ENCODE peak calls at places on chromosomes 11 and 22, in seven cellular contexts. B is thoracic aorta, Q is AG09309, K is glutamatergic neuron, C is endothelial cell of umbilical vein, U is cardiac muscle cell, H is WTC11. F is an unnamed sample.

GRCh38 chr11:96014234-96014633 is 90.3 kb upstream of the MTMR2 start:
- DNase-seq in B (no peak), Q (no peak), K (no peak), C (no peak), U (no peak), H (no peak), F (no peak)

GRCh38 chr11:11964774-11965150 is 43.7 kb downstream of the DKK3 start:
- DNase-seq in B (no peak), Q (no peak), K (no peak), C (no peak), U (no peak), H (no peak), F (no peak)

GRCh38 chr22:39527481-39527961 is 5.0 kb downstream of the RPS19BP1 start:
- DNase-seq in B (no peak), Q (no peak), K (no peak), C (no peak), U (no peak), H (no peak), F (no peak)

GRCh38 chr11:117627259-117627658 is 169.8 kb downstream of the DSCAML1 start:
- DNase-seq in B (no peak), Q (no peak), K (peak), C (no peak), U (no peak), H (no peak), F (no peak)

GRCh38 chr11:86570020-86570419 is 102.4 kb downstream of the ME3 start:
- DNase-seq in B (no peak), Q (no peak), K (no peak), C (peak), U (peak), H (no peak), F (no peak)

GRCh38 chr11:128424867-128425285 is 162.5 kb downstream of the ETS1 start:
- DNase-seq in B (no peak), Q (no peak), K (no peak), C (no peak), U (peak), H (no peak), F (no peak)

GRCh38 chr22:17237031-17237668 is 17.9 kb upstream of the ADA2 start:
- DNase-seq in B (no peak), Q (no peak), K (no peak), C (no peak), U (no peak), H (no peak), F (no peak)

GRCh38 chr22:25629613-25630012 is 65.1 kb downstream of the GRK3 start:
- DNase-seq in B (no peak), Q (no peak), K (no peak), C (no peak), U (no peak), H (no peak), F (no peak)

GRCh38 chr11:135069884-135070283 is 657.8 kb upstream of the B3GAT1 start:
- DNase-seq in B (no peak), Q (no peak), K (no peak), C (no peak), U (no peak), H (no peak), F (no peak)

GRCh38 chr11:109123811-109124787 is 297.9 kb upstream of the C11orf87 start:
- DNase-seq in B (no peak), Q (peak), K (no peak), C (no peak), U (peak), H (peak), F (no peak)

GRCh38 chr11:106917973-106918372 is 100.3 kb downstream of the GUCY1A2 start:
- DNase-seq in B (no peak), Q (no peak), K (peak), C (no peak), U (peak), H (peak), F (no peak)

GRCh38 chr11:3994030-3994640 is 100.5 kb upstream of the RRM1 start:
- DNase-seq in B (no peak), Q (no peak), K (no peak), C (peak), U (no peak), H (no peak), F (no peak)

GRCh38 chr11:126419801-126420729 is 64.6 kb downstream of the ST3GAL4 start:
- DNase-seq in B (no peak), Q (no peak), K (no peak), C (peak), U (no peak), H (no peak), F (no peak)

GRCh38 chr11:115848614-115849013 is 344.4 kb upstream of the CADM1 start:
- DNase-seq in B (no peak), Q (peak), K (no peak), C (no peak), U (no peak), H (no peak), F (no peak)

GRCh38 chr11:27031754-27032153 is 8.9 kb upstream of the BBOX1 start:
- DNase-seq in B (no peak), Q (no peak), K (no peak), C (no peak), U (no peak), H (no peak), F (no peak)

GRCh38 chr11:17073370-17074027 is 4.0 kb downstream of the RPS13 start:
- DNase-seq in B (no peak), Q (no peak), K (no peak), C (no peak), U (no peak), H (no peak), F (no peak)

GRCh38 chr11:77082838-77083552 is 16.2 kb downstream of the CAPN5 start:
- DNase-seq in B (no peak), Q (no peak), K (peak), C (peak), U (no peak), H (peak), F (peak)

GRCh38 chr11:36002796-36003195 is 58.9 kb downstream of the LDLRAD3 start:
- DNase-seq in B (no peak), Q (no peak), K (no peak), C (no peak), U (no peak), H (no peak), F (no peak)

GRCh38 chr11:56855217-56855616 is 106.7 kb upstream of the OR9G4 start:
- DNase-seq in B (no peak), Q (no peak), K (no peak), C (no peak), U (no peak), H (no peak), F (no peak)

GRCh38 chr11:45332486-45332934 is 46.4 kb upstream of the SYT13 start:
- DNase-seq in B (no peak), Q (no peak), K (peak), C (no peak), U (peak), H (peak), F (peak)

GRCh38 chr22:50310949-50311444 is 3.6 kb upstream of the PLXNB2 start:
- DNase-seq in B (no peak), Q (no peak), K (no peak), C (no peak), U (no peak), H (no peak), F (no peak)

GRCh38 chr11:69539416-69540117 is 58.1 kb downstream of the LINC01488 start:
- DNase-seq in B (no peak), Q (no peak), K (no peak), C (no peak), U (no peak), H (no peak), F (no peak)

GRCh38 chr11:11348303-11348702 is 4.7 kb downstream of the CSNK2A3 start:
- DNase-seq in B (no peak), Q (no peak), K (no peak), C (no peak), U (no peak), H (no peak), F (no peak)

GRCh38 chr11:100895449-100895848 is 208.4 kb downstream of the ARHGAP42 start:
- DNase-seq in B (no peak), Q (no peak), K (no peak), C (no peak), U (no peak), H (no peak), F (no peak)

GRCh38 chr11:17314232-17314547 is 37.4 kb upstream of the NCR3LG1 start:
- DNase-seq in B (no peak), Q (peak), K (no peak), C (peak), U (peak), H (no peak), F (no peak)

GRCh38 chr11:30128269-30128932 is 102.4 kb upstream of the FSHB start:
- DNase-seq in B (no peak), Q (no peak), K (no peak), C (peak), U (peak), H (no peak), F (no peak)

GRCh38 chr11:62501432-62501891 is 45.1 kb downstream of the AHNAK start:
- DNase-seq in B (no peak), Q (no peak), K (peak), C (peak), U (peak), H (no peak), F (no peak)

GRCh38 chr22:50139843-50140415 is 30.6 kb upstream of the PANX2 start:
- DNase-seq in B (no peak), Q (no peak), K (no peak), C (no peak), U (no peak), H (no peak), F (no peak)

GRCh38 chr11:12085371-12086251 is 24.8 kb upstream of the MICAL2 start:
- DNase-seq in B (no peak), Q (no peak), K (no peak), C (no peak), U (no peak), H (no peak), F (no peak)

GRCh38 chr11:4610258-4610935 is 2.4 kb upstream of the TRIM68 start:
- DNase-seq in B (no peak), Q (no peak), K (no peak), C (no peak), U (no peak), H (no peak), F (no peak)

GRCh38 chr22:24471570-24471969 is 23.6 kb upstream of the UPB1 start:
- DNase-seq in B (no peak), Q (peak), K (no peak), C (peak), U (no peak), H (no peak), F (no peak)

GRCh38 chr22:46762238-46763050 is at the start of gene TBC1D22A:
- DNase-seq in B (peak), Q (peak), K (peak), C (peak), U (peak), H (peak), F (peak)
- TF ChIP-seq CTCF in B (peak), Q (no peak), K (peak), C (no peak), U (no peak), H (no peak), F (no peak)

DNA sequence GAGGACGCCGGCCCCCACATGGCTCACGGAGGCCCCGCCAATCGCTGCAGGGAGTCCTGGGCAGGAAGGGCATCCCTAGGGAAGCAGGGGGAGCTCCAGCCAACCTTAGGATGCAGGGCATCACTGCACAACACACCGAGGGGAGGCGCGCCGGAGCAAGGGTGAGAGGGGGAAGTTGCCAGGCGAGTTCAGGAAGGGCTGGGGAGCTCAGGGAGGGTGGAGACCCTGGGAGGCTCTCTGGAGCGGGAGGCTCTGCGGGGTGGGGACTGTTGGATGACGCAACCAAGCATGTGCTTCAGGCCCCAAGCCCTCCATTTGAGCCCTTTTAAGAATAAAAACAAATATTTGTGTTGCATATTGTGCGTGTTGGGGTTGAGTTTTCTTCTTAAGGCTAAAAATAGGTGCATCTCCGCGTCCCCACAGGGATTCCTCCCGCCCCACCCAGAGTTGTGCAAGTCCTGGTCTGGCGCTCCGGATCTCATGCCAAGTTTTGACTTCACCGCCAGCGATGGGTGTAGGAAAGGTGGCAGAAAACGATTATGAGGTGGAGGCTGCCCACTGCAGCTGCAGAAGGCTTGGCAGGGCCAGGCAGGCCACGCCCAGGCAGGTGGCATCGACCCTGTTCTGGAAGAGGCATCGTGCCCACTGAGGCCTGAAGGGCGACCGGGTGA is 65.2 kb downstream of the WNT7B start:
- DNase-seq in B (no peak), Q (no peak), K (no peak), C (no peak), U (no peak), H (no peak), F (no peak)
- TF ChIP-seq CTCF in B (no peak), Q (no peak), K (no peak), C (no peak), U (no peak), H (no peak), F (no peak)

DNA sequence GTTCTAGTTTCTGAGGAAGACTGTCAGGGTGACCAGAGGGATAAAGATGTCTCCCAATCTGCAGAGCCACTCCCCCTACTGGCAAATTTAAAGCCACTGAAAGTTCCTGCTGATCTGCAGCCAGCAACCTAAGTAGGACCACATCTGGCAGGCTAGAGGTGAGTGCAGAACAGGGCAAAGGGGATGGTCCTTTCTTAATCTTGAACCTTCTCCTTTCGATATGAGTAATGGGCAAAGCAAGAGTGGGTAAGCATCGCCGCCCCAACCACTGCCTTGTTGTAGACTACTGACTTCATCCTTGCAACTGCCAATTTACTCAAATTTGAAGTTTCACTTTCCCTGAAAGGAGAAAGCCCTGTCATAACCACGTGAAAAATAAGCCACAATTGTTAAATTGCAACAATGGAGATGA is 30.7 kb downstream of the SCUBE2 start:
- DNase-seq in B (no peak), Q (no peak), K (no peak), C (no peak), U (peak), H (peak), F (no peak)
- TF ChIP-seq CTCF in B (no peak), Q (no peak), K (no peak), C (peak), U (peak), H (no peak), F (no peak)

GRCh38 chr22:41845380-41846267 is 12.7 kb downstream of the SREBF2 start:
- DNase-seq in B (no peak), Q (no peak), K (no peak), C (no peak), U (no peak), H (no peak), F (no peak)

GRCh38 chr22:41848468-41848867 is 15.6 kb downstream of the SREBF2 start:
- DNase-seq in B (no peak), Q (no peak), K (no peak), C (no peak), U (no peak), H (no peak), F (no peak)

GRCh38 chr22:41847300-41847699 is 14.4 kb downstream of the SREBF2 start:
- DNase-seq in B (no peak), Q (no peak), K (no peak), C (no peak), U (no peak), H (no peak), F (no peak)

GRCh38 chr22:41844513-41844912 is 11.6 kb downstream of the SREBF2 start:
- DNase-seq in B (no peak), Q (no peak), K (no peak), C (no peak), U (no peak), H (no peak), F (no peak)

DNA sequence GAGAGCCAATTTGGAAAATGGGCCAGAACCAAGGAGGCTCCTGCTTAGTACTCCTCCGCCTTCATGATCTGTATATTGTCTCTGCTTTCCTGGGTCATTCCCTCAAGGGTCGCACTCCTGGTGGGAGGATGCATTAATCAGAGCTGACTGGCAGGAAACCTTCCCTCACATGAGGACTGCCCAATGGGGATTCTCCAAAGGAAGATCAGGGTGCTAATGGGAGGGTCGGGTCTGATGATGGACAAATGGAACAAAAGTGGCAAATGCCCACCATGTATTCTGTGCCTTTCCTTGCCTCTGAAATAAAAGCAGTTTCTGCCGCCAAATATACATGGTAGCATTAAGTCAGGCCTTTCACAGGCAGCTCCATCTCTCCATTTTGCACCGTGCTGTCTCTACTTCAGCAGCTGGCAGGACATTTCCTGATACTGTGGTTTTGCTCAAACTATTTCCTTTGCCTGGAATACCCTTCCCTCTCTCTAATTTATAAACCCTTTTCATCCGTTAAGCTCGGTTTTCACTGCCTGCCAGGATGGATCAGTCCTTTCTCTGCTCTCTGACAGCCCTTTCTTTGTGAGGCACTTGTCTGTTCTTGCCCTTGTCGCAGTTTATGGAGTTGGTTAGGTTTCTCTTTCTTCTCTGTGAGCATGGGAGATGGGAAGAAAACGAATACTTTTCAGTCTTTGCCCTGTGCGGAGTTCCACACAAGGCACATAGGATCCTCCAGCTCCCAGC is 13.5 kb downstream of the SREBF2 start:
- DNase-seq in B (no peak), Q (no peak), K (no peak), C (peak), U (no peak), H (no peak), F (no peak)
- TF ChIP-seq CTCF in B (no peak), Q (no peak), K (no peak), C (no peak), U (no peak), H (no peak), F (no peak)

GRCh38 chr22:37122598-37123180 is 13.2 kb upstream of the TMPRSS6 start:
- DNase-seq in B (no peak), Q (no peak), K (no peak), C (no peak), U (no peak), H (no peak), F (no peak)

GRCh38 chr22:37120569-37121340 is 11.2 kb upstream of the TMPRSS6 start:
- DNase-seq in B (no peak), Q (no peak), K (no peak), C (no peak), U (no peak), H (no peak), F (no peak)

GRCh38 chr22:37119872-37120271 is 10.4 kb upstream of the TMPRSS6 start:
- DNase-seq in B (no peak), Q (no peak), K (no peak), C (no peak), U (no peak), H (no peak), F (no peak)

GRCh38 chr22:37123649-37124048 is 14.1 kb upstream of the TMPRSS6 start:
- DNase-seq in B (no peak), Q (no peak), K (no peak), C (no peak), U (no peak), H (no peak), F (no peak)

DNA sequence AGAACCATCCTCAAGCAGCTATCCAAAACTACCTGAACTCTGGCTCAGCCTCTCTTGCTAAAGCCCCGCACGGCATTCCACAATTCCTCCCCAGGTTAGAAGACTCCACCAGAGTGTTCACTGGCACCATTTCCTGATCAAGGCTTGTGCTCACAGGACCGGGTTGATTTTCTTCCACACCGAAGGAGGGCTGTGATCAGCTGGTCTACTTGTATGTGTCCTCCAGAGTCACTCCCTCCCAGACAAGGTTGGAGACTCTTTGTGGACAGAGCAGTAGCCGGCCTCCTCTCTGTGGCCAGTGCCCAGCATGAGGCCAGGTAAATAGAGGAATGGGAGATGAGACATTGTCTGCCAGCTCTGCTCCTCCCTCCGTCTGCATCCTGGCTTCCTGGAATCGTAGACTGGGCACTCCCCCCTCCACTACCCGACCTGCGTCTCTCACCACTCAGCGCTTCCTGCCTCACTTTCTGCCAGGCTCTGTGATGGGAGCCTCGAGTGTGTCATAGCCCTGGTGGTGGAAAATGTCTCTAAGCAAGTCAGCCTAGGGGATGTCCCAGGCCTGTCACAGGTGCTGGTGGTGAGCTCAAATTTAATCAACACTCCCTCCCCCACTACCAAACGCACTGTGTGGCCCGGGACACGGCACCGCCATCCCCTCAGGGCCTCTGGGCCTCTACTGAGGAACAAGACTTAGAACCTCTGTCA is 12.5 kb upstream of the TMPRSS6 start:
- DNase-seq in B (no peak), Q (no peak), K (no peak), C (peak), U (no peak), H (no peak), F (no peak)
- TF ChIP-seq CTCF in B (no peak), Q (no peak), K (no peak), C (no peak), U (no peak), H (no peak), F (no peak)

DNA sequence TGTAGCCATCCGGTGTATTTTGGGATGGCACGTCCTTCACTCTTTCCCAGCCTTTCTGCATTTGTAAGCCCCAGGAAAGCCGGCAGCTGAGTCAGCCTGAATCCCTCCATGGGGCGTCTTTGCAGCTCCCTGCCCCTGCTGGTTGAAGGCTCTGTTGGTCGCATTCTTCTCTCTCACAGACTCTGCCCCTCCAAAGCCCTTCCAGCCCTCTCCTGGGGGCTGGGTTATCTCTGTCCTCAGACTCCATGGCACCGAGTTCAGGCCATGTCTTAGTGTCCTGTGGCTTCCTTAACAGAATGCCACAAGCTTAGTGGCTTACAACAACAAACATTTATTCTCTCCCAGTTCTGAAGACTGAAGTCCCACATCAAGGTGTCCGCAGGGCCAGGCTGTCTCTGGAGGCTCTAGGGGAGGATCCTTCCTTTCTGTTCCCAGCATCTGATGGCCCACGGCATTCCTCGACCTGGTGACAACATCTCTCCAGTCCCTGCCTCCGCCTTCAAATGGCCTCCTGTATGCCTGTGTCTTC is 62.2 kb downstream of the BCR start:
- DNase-seq in B (no peak), Q (no peak), K (no peak), C (no peak), U (peak), H (peak), F (no peak)
- TF ChIP-seq CTCF in B (no peak), Q (no peak), K (no peak), C (no peak), U (peak), H (no peak), F (no peak)

F was measured in mesothelial cell of epicardium.